ENCODE peak calls at places on chromosome 2, in eight cellular contexts. B is AG09309, D is stomach, V is foreskin fibroblast, J is HCT116, O is coronary artery, E is colonic mucosa, H is astrocyte of the spinal cord. Z is an unnamed sample.

GRCh38 chr2:238101891-238102841 is 2.0 kb downstream of the ESPNL start:
- DNase-seq in E (no peak), O (no peak), V (no peak), D (peak; percentile 24), B (no peak), H (no peak), J (no peak), Z (no peak)

GRCh38 chr2:217980591-217980990 is 22.2 kb downstream of the TNS1 start:
- DNase-seq in H (no peak), E (no peak), O (no peak), V (no peak), D (no peak), B (no peak), J (no peak), Z (no peak)

GRCh38 chr2:175169191-175169590 is 1.2 kb upstream of the ATF2 start:
- DNase-seq in B (no peak), E (no peak), V (no peak), O (no peak), J (no peak), D (no peak), H (no peak), Z (no peak)

GRCh38 chr2:179311071-179311470 is 46.4 kb upstream of the SESTD1 start:
- DNase-seq in E (no peak), D (no peak), J (no peak), B (no peak), O (no peak), H (peak; percentile 60), V (no peak), Z (no peak)

GRCh38 chr2:239245872-239246701 is 154.7 kb downstream of the HDAC4 start:
- DNase-seq in O (peak; percentile 65), D (peak; percentile 66), B (no peak), V (no peak), H (no peak), E (peak; percentile 76), J (no peak), Z (no peak)

GRCh38 chr2:11515441-11516071 is 18.3 kb upstream of the GREB1 start:
- DNase-seq in O (no peak), H (no peak), E (no peak), J (no peak), V (no peak), B (no peak), D (no peak), Z (no peak)

GRCh38 chr2:204982303-204982702 is 437.0 kb downstream of the PARD3B start:
- DNase-seq in B (no peak), O (no peak), H (no peak), V (no peak), D (no peak), E (no peak), J (no peak), Z (peak; percentile 4)

GRCh38 chr2:152298754-152299153 is 36.2 kb upstream of the FMNL2 start:
- DNase-seq in O (no peak), D (no peak), B (no peak), J (no peak), E (no peak), H (peak; percentile 32), V (peak; percentile 6), Z (peak; percentile 49)

GRCh38 chr2:193502363-193503035 is 1307.8 kb upstream of the TMEFF2 start:
- DNase-seq in J (no peak), E (no peak), O (no peak), H (no peak), B (no peak), D (no peak), V (no peak), Z (peak; percentile 2)

GRCh38 chr2:46849741-46850474 is 65.7 kb downstream of the MCFD2 start:
- DNase-seq in J (no peak), V (no peak), H (peak; percentile 95), E (peak; percentile 59), D (peak; percentile 51), B (no peak), O (no peak), Z (peak; percentile 93)

DNA sequence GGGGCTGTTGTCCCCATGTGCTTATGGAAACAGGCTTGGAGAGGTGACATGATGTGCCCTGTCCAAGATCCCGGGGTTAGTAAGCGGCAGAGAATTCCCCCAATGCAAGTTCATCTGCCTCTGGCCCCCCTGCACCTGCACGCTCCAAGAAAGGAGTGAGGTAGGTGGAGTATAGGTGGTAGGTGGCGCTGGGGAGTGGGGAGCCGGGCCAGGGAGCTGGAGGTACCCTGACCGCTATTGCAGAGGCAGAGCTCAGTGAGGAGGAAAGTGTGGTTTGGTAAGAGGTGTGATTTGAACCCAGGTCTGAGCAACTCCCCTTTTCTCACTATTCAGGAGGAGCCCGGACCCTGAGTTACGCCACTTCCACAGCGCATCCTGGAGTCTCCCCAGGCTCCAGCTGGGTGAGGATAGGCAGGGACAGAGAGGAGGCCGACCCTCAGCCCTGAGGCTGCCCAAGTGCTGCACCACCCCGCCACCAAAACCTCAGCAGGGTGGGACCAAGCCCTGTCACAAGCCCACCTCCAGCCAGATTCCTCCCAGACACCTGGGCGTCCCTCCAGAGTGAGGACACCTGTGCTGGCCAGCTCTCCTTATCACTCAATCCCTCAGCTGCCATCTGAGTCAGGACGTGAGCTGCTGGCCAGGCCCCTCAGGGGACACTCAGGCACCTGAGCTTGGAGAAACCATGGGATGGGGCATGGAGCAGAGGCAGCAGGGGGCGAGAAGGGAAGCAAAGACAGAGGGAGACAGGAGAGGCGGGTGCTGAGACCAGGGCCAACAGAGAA is 5.6 kb downstream of the HAAO start:
- DNase-seq in H (no peak), B (no peak), J (no peak), V (no peak), E (no peak), O (no peak), D (no peak), Z (no peak)
- TF ChIP-seq CTCF in H (no peak), B (no peak), J (no peak), V (no peak), E (no peak), O (no peak), D (no peak), Z (no peak)

GRCh38 chr2:234258562-234259141 is 208.2 kb downstream of the SPP2 start:
- DNase-seq in H (no peak), J (no peak), B (no peak), E (no peak), V (no peak), D (no peak), O (no peak), Z (no peak)

GRCh38 chr2:234254783-234255521 is 204.4 kb downstream of the SPP2 start:
- DNase-seq in J (no peak), B (no peak), E (no peak), V (no peak), H (peak; percentile 59), D (no peak), O (no peak), Z (no peak)

GRCh38 chr2:234259440-234259839 is 208.9 kb downstream of the SPP2 start:
- DNase-seq in E (no peak), J (no peak), H (no peak), D (no peak), V (no peak), O (no peak), B (no peak), Z (no peak)

GRCh38 chr2:234256516-234256915 is 206.0 kb downstream of the SPP2 start:
- DNase-seq in E (no peak), J (no peak), V (no peak), B (no peak), O (no peak), D (no peak), H (no peak), Z (no peak)

DNA sequence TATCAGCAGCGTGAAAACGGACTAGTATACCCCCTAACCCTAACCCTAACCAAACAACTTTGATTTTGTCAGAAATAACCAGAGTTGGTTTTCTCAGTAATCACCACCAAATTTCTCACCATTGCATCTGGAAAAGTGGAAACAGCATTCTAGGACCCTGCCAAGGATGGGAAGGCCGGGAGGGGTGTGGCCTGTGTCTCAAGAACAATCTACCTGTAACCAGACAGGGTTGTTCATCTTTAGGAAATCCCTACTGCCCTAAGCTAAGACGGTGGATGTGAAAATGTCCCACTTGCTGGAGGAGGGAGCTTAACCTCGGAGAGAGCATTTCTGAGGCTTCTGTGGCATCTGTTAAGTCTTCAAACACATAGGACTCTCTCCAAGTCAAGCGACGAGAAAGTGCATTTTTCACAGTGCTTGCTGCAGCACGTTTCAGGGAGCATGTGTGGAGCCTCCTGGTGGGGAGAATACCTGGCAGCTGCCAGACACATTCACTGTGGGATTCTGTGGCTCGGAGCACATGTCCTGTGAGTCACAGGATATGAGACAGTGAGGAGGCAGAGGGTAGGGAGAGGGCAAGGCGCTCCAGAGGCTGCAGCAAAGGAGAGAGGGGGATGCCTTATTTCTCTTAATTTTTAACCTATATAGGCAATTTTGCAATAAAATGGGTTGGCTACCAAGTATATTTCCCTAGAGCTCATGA is 207.5 kb downstream of the SPP2 start:
- DNase-seq in J (peak; percentile 92), D (peak; percentile 46), B (peak; percentile 95), H (peak; percentile 99), V (peak; percentile 98), O (no peak), E (peak; percentile 37), Z (peak; percentile 96)
- H3K4me3 ChIP-seq in J (peak overlapping the region; percentile 3), D (no peak overlapping the region), B (no peak overlapping the region), H (no peak overlapping the region), V (no peak overlapping the region), O (no peak overlapping the region), E (no peak overlapping the region), Z (no peak overlapping the region)

GRCh38 chr2:173187911-173188788 is 112.5 kb downstream of the MAP3K20 start:
- DNase-seq in D (no peak), J (no peak), H (peak; percentile 58), V (peak; percentile 38), E (no peak), B (no peak), O (no peak), Z (peak; percentile 71)
- TF ChIP-seq CTCF in D (no peak), J (no peak), H (no peak), V (no peak), E (no peak), B (no peak), O (no peak), Z (no peak)

GRCh38 chr2:168220971-168221819 is 26.2 kb downstream of the STK39 start:
- DNase-seq in J (no peak), D (no peak), V (no peak), H (no peak), B (no peak), O (no peak), E (no peak), Z (peak; percentile 71)
- H3K4me3 ChIP-seq in J (no peak overlapping the region), D (no peak overlapping the region), V (no peak overlapping the region), H (no peak overlapping the region), B (no peak overlapping the region), O (no peak overlapping the region), E (no peak overlapping the region), Z (no peak overlapping the region)

DNA sequence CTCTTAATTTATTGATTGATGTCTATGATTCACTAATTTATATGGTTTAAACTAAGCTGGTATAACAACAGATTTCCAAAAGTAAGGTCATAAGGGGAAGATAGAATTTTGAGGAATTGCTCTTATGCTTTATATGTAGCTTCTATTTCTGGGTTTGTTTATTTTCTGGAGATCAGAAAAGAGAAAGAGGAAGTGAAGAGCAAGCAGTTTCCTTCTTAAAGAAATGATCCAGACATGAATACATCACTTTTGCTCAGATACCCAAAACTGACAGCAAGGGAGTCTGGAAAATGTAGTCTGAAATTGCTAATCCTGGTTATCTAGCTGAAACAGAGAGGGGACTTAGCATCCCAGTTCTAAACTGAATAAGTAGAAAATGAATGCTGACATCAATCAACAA is 912.5 kb upstream of the CRIM1 start:
- DNase-seq in B (no peak), H (no peak), J (no peak), E (no peak), O (no peak), D (no peak), V (no peak), Z (no peak)
- TF ChIP-seq CTCF in B (no peak), H (no peak), J (no peak), E (no peak), O (no peak), D (no peak), V (no peak), Z (no peak)

GRCh38 chr2:63849381-63850203 is 7.9 kb downstream of the UGP2 start:
- DNase-seq in B (no peak), E (no peak), O (no peak), V (no peak), J (no peak), D (no peak), H (peak; percentile 54), Z (peak; percentile 44)
- H3K4me3 ChIP-seq in B (no peak overlapping the region), E (no peak overlapping the region), O (peak overlapping the region; percentile 41), V (peak overlapping the region; percentile 9), J (no peak overlapping the region), D (no peak overlapping the region), H (no peak overlapping the region), Z (no peak overlapping the region)

Z was measured in fibroblast of pulmonary artery.